ENCODE peak calls at places on chromosomes 16 and 17, in six cellular contexts. T, A, N, F, K and U are unnamed samples.

GRCh38 chr16:70676571-70677498 is 9.0 kb downstream of the MTSS2 start:
- DNase-seq in T (no peak), A (no peak), N (no peak), F (no peak), K (no peak), U (no peak)

GRCh38 chr17:4407851-4408250 is 25.9 kb upstream of the SPNS3 start:
- DNase-seq in T (no peak), A (no peak), N (peak; percentile 18), F (no peak), K (no peak), U (peak; percentile 10)

GRCh38 chr17:13995856-13996635 is 73.3 kb upstream of the COX10 start:
- DNase-seq in T (no peak), A (no peak), N (no peak), F (no peak), K (no peak), U (peak; percentile 21)

GRCh38 chr17:7747586-7747985 is 30.0 kb downstream of the DNAH2 start:
- DNase-seq in T (peak; percentile 50), A (no peak), N (peak; percentile 78), F (peak; percentile 32), K (no peak), U (peak; percentile 76)

GRCh38 chr16:13036600-13036999 is 135.2 kb downstream of the SHISA9 start:
- DNase-seq in T (peak; percentile 30), A (no peak), N (peak; percentile 22), F (peak; percentile 9), K (no peak), U (peak; percentile 38)

GRCh38 chr16:85675528-85675927 is 13.2 kb downstream of the GINS2 start:
- DNase-seq in T (peak; percentile 47), A (no peak), N (peak; percentile 60), F (peak; percentile 42), K (no peak), U (peak; percentile 75)

GRCh38 chr17:83094291-83094690 is 14.9 kb downstream of the METRNL start:
- DNase-seq in T (no peak), A (no peak), N (no peak), F (no peak), K (no peak), U (no peak)

GRCh38 chr17:28846231-28846630 is 3.6 kb upstream of the FAM222B start:
- DNase-seq in T (no peak), A (no peak), N (no peak), F (no peak), K (no peak), U (no peak)

GRCh38 chr17:17921192-17922082 is 50.8 kb downstream of the TOM1L2 start:
- DNase-seq in T (peak; percentile 97), A (no peak), N (peak; percentile 93), F (peak; percentile 84), K (peak; percentile 67), U (peak; percentile 92)

GRCh38 chr17:65554568-65555223 is 6.8 kb downstream of the AXIN2 start:
- DNase-seq in T (no peak), A (peak; percentile 68), N (no peak), F (no peak), K (no peak), U (no peak)

GRCh38 chr17:44995602-44996001 is 27.5 kb upstream of the C1QL1 start:
- DNase-seq in T (no peak), A (no peak), N (no peak), F (no peak), K (peak; percentile 62), U (no peak)

GRCh38 chr16:72126429-72126765 is 32.8 kb downstream of the DHX38 start:
- DNase-seq in T (no peak), A (no peak), N (peak; percentile 6), F (no peak), K (no peak), U (no peak)

GRCh38 chr17:6453279-6454024 is 9.2 kb downstream of the PIMREG start:
- DNase-seq in T (no peak), A (no peak), N (no peak), F (no peak), K (no peak), U (no peak)

GRCh38 chr16:65124596-65124995 is 2.7 kb upstream of the CDH11 start:
- DNase-seq in T (no peak), A (no peak), N (no peak), F (no peak), K (no peak), U (no peak)
- H3K4me3 ChIP-seq in T (no peak overlapping the region), A (no peak overlapping the region), N (peak overlapping the region; percentile 94), F (peak overlapping the region; percentile 89), K (no peak overlapping the region), U (peak overlapping the region; percentile 75)

GRCh38 chr17:76453431-76453743 is 435 bp upstream of the UBE2O start:
- DNase-seq in T (no peak), A (no peak), N (no peak), F (no peak), K (no peak), U (no peak)
- TF ChIP-seq CTCF in T (no peak), A (no peak), N (no peak), F (no peak), K (no peak), U (no peak)

GRCh38 chr17:48645639-48646182 is 19.6 kb upstream of the HOXB9 start:
- DNase-seq in T (no peak), A (no peak), N (no peak), F (no peak), K (no peak), U (no peak)
- H3K4me3 ChIP-seq in T (no peak overlapping the region), A (no peak overlapping the region), N (no peak overlapping the region), F (no peak overlapping the region), K (no peak overlapping the region), U (no peak overlapping the region)

GRCh38 chr17:43443381-43443780 is 40.4 kb upstream of the DHX8 start:
- DNase-seq in T (no peak), A (no peak), N (no peak), F (no peak), K (no peak), U (no peak)
- TF ChIP-seq CTCF in T (no peak), A (no peak), N (no peak), F (no peak), K (no peak), U (no peak)

GRCh38 chr17:36942631-36943125 is 5.4 kb downstream of the LHX1 start:
- DNase-seq in T (no peak), A (no peak), N (no peak), F (no peak), K (no peak), U (no peak)
- H3K4me3 ChIP-seq in T (no peak overlapping the region), A (no peak overlapping the region), N (no peak overlapping the region), F (no peak overlapping the region), K (peak overlapping the region; percentile 20), U (no peak overlapping the region)

GRCh38 chr16:1964046-1964505 is 550 bp downstream of the RPS2 start:
- DNase-seq in T (peak; percentile 43), A (no peak), N (peak; percentile 43), F (no peak), K (no peak), U (peak; percentile 41)
- TF ChIP-seq CTCF in T (peak; percentile 5), A (peak; percentile 54), N (no peak), F (no peak), K (peak; percentile 35), U (peak; percentile 26)